ENCODE peak calls at places on chromosomes 12 and 14, in six cellular contexts. N, R, F, W, S and Q are unnamed samples.

GRCh38 chr14:22221508-22221907 is 367.5 kb downstream of the DAD1 start:
- DNase-seq in F (no peak), W (peak; percentile 51), S (no peak), N (no peak), R (no peak), Q (peak; percentile 19)

GRCh38 chr14:30020687-30021086 is 93.0 kb upstream of the PRKD1 start:
- DNase-seq in F (no peak), R (no peak), S (no peak), W (no peak), N (no peak), Q (no peak)

GRCh38 chr14:68808696-68809095 is 15.8 kb upstream of the ZFP36L1 start:
- DNase-seq in R (no peak), W (no peak), F (peak; percentile 29), S (peak; percentile 69), N (no peak), Q (no peak)

GRCh38 chr14:51554339-51554920 is 97.3 kb upstream of the FRMD6 start:
- DNase-seq in S (no peak), N (no peak), R (no peak), W (peak; percentile 98), F (no peak), Q (peak; percentile 53)

GRCh38 chr12:5554711-5555110 is 122.8 kb downstream of the NTF3 start:
- DNase-seq in F (no peak), R (no peak), W (no peak), N (no peak), S (no peak), Q (no peak)

GRCh38 chr14:26811756-26812305 is 214.0 kb upstream of the NOVA1 start:
- DNase-seq in W (no peak), F (no peak), N (no peak), R (no peak), S (no peak), Q (peak; percentile 29)

GRCh38 chr12:32559434-32559833 is 119.7 kb upstream of the DNM1L start:
- DNase-seq in W (peak; percentile 41), S (no peak), R (no peak), F (no peak), N (no peak), Q (peak; percentile 77)

GRCh38 chr12:22672951-22673350 is 48.0 kb downstream of the ETNK1 start:
- DNase-seq in F (no peak), R (no peak), W (peak; percentile 65), N (no peak), S (no peak), Q (peak; percentile 82)

GRCh38 chr14:54784060-54784459 is 118.6 kb downstream of the GCH1 start:
- DNase-seq in R (no peak), N (no peak), F (no peak), W (no peak), S (no peak), Q (no peak)

GRCh38 chr14:68951800-68952540 is 27.1 kb downstream of the ACTN1 start:
- DNase-seq in F (no peak), N (no peak), S (no peak), R (peak; percentile 76), W (no peak), Q (no peak)

GRCh38 chr12:29879606-29880308 is 96.0 kb upstream of the TMTC1 start:
- DNase-seq in W (no peak), S (no peak), N (no peak), F (no peak), R (no peak), Q (no peak)

GRCh38 chr14:92785601-92786426 is 8.3 kb upstream of the GOLGA5 start:
- DNase-seq in F (peak; percentile 71), R (peak; percentile 72), S (no peak), N (peak; percentile 69), W (peak; percentile 89), Q (peak; percentile 91)

GRCh38 chr12:62767946-62768345 is 167.0 kb downstream of the PPM1H start:
- DNase-seq in N (no peak), R (no peak), S (no peak), W (no peak), F (no peak), Q (no peak)

DNA sequence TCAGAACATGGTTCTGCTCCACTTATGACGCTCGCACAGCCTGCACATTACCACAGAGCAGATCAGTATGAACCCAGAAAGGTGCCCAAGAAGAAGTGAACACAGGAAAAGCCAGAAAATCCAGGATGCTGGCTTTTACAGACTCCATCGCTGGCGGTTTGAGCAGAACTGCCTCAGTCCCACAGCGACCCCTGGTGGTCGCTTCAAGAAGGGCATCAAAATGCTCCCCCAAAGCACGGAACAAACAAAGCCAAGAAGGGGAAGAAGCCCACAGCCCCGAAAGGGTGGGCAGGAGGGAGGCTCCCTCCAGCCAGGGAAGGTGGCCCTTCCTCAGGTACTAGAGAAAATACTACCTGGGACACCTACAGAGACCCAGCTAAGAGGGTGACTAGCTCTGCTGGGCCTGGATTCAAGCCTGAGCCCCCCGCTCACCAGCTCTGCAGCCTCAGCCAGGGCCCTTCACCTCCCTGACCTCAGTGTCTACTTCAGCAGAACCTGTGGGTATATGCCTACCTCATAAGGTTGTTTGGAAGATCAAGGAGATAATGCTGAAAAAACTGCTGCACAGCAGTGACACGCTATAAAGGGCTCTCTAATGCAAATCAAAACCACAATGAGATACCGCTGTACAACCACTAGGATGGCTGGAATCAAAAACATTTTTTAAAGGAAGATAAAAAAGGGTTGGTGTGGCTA is 98.1 kb downstream of the NCOR2 start:
- DNase-seq in S (no peak), F (no peak), R (no peak), W (peak; percentile 48), N (no peak), Q (no peak)
- H3K4me3 ChIP-seq in S (no peak overlapping the region), F (no peak overlapping the region), R (no peak overlapping the region), W (no peak overlapping the region), N (no peak overlapping the region), Q (no peak overlapping the region)

GRCh38 chr12:10214877-10215267 is 2.2 kb downstream of the GABARAPL1 start:
- DNase-seq in S (no peak), F (no peak), W (peak; percentile 27), R (no peak), N (peak; percentile 49), Q (peak; percentile 80)
- H3K4me3 ChIP-seq in S (peak overlapping the region; percentile 75), F (peak overlapping the region; percentile 89), W (peak overlapping the region; percentile 90), R (no peak overlapping the region), N (no peak overlapping the region), Q (peak overlapping the region; percentile 91)

GRCh38 chr14:24960816-24961215 is 89.1 kb downstream of the STXBP6 start:
- DNase-seq in S (no peak), W (peak; percentile 8), N (no peak), R (no peak), F (no peak), Q (peak; percentile 57)
- H3K4me3 ChIP-seq in S (no peak overlapping the region), W (no peak overlapping the region), N (no peak overlapping the region), R (no peak overlapping the region), F (no peak overlapping the region), Q (no peak overlapping the region)

DNA sequence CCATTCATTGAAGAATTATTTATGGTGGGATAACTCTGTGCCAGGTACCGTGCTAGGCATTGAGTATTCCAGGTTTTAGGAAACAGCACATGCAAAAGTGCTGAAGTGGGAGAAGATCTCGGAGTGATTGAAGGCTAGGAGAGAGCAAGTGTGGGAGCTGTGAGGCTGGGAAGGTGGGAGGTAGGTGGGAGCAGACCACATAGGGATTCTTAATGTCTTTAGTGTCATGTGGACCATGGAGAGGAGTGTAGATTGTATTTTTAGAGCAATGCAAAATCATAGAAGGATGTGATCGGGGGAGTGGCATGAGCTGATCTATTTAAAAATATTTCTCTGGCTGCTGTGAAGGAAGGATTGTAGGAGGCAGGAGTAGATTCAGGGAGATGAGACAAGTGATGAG is 5.4 kb downstream of the PTPN11 start:
- DNase-seq in F (no peak), N (no peak), W (no peak), S (no peak), R (no peak), Q (no peak)
- H3K4me3 ChIP-seq in F (no peak overlapping the region), N (no peak overlapping the region), W (no peak overlapping the region), S (no peak overlapping the region), R (no peak overlapping the region), Q (no peak overlapping the region)

GRCh38 chr14:61463664-61464063 is 142.3 kb downstream of the PRKCH start:
- DNase-seq in S (no peak), R (no peak), F (no peak), W (peak; percentile 37), N (no peak), Q (no peak)

GRCh38 chr14:61460853-61461611 is 139.7 kb downstream of the PRKCH start:
- DNase-seq in W (peak; percentile 54), R (no peak), N (no peak), S (no peak), F (no peak), Q (no peak)

GRCh38 chr14:61461808-61462275 is 140.5 kb downstream of the PRKCH start:
- DNase-seq in S (no peak), R (no peak), F (peak; percentile 40), W (peak; percentile 90), N (peak; percentile 62), Q (peak; percentile 87)

GRCh38 chr14:61460063-61460462 is 138.7 kb downstream of the PRKCH start:
- DNase-seq in W (no peak), R (no peak), S (no peak), N (no peak), F (no peak), Q (no peak)

DNA sequence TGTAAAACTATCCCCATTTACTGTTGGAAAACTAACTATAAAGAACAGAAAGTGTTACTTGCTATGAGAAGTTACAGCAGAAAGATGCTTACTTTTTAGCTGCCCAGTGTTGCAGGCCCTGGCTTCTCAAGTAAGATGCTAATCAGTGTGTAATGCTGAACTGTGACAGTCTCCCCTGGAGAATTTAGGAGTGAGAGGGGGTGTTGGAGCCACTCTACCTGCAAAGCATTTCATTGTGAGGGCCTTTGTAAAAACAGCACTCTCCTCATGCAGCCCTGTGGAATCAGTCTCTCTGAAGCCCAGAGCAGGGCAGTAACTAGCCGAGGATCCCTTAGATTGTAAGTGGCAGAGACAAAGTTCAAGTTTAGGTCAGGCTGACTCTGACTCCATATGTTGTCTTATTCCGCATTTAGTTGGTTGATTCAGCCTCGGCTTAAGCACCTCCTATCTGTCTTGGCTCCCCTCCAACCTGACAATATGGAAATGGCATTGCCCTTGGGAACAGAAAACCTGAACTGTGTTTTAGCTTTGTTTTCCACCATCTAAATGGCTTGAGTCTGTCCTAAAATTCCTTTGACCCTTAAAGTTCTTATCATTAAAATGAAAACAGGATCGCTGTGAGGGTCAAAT is 141.3 kb downstream of the PRKCH start:
- DNase-seq in W (peak; percentile 96), N (no peak), S (no peak), F (no peak), R (no peak), Q (peak; percentile 93)
- H3K4me3 ChIP-seq in W (peak overlapping the region; percentile 5), N (no peak overlapping the region), S (no peak overlapping the region), F (no peak overlapping the region), R (no peak overlapping the region), Q (no peak overlapping the region)

DNA sequence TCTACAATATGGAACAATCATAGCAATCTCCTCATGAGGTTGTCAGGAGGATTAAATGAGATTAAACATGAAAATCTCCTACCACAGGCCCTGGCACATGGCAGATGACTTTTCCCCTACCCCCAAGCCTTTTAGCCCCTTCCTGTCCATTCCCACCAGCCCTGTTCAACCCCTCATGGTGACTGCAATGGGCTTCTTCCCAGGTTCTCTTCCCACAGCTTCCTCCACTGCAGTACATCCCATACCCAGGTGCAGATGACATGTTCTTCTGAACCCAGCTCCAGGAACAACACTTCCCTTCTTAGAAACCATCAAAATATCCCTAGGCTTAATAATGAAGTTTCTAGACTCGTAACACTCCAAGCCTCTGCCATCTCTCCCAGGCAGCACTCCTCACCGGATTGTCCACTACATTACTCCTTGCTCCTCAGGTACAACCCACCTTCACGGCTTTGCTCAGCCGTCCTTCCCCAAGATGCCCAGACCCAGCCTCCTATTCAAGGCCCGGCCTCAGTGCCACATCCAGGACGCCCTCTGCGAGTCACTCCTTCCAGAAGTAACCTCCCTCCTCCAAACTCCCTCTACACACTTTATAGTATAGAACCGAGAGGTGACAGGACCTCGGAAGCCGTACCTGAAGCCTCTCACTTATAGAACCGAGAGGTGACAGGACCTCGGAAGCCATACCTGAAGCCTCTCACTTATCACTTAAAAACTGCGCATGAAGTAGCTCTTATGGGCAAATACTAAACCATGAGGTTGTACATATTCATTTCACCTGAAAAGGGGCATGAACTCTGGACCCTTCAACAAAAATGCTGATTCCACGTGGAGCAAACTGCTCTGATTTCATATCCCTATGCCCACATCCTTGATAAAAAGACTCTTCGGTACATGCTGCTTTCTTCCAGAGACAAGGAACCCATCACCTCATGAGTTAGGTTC is 1.5 kb downstream of the CRACR2A start:
- DNase-seq in F (no peak), N (no peak), S (no peak), W (no peak), R (no peak), Q (no peak)
- H3K4me3 ChIP-seq in F (no peak overlapping the region), N (no peak overlapping the region), S (peak overlapping the region; percentile 54), W (peak overlapping the region; percentile 65), R (no peak overlapping the region), Q (no peak overlapping the region)